ENCODE peak calls at places on chromosomes 1 and 21, in five cellular contexts. C is colonic mucosa, X is fibroblast of mammary gland, B is heart left ventricle, K is gastrocnemius medialis. W is an unnamed sample.

GRCh38 chr1:38059632-38060286 is 13.2 kb upstream of the POU3F1 start:
- DNase-seq in C (no peak), K (no peak), X (no peak), B (no peak), W (no peak)

GRCh38 chr1:95640746-95641145 is 406.7 kb downstream of the RWDD3 start:
- DNase-seq in B (peak; percentile 28), K (no peak), X (no peak), C (no peak), W (peak; percentile 34)

GRCh38 chr1:179089827-179090482 is 8.1 kb downstream of the TOR3A start:
- DNase-seq in C (no peak), K (no peak), X (no peak), B (no peak), W (no peak)

GRCh38 chr1:40840526-40841323 is 21.4 kb downstream of the CITED4 start:
- DNase-seq in C (no peak), X (no peak), B (no peak), K (no peak), W (no peak)

GRCh38 chr1:227779651-227780050 is 35.8 kb upstream of the PRSS38 start:
- DNase-seq in B (peak; percentile 1), K (no peak), X (no peak), C (no peak), W (no peak)

GRCh38 chr1:234607091-234608025 is 2.6 kb downstream of the IRF2BP2 start:
- DNase-seq in X (peak; percentile 44), K (no peak), B (no peak), C (no peak), W (peak; percentile 39)

GRCh38 chr1:209041936-209042335 is 541.6 kb upstream of the CAMK1G start:
- DNase-seq in K (no peak), X (peak; percentile 66), B (no peak), C (no peak), W (peak; percentile 53)

GRCh38 chr1:93437976-93438605 is 9.8 kb upstream of the FNBP1L start:
- DNase-seq in B (no peak), C (no peak), K (no peak), X (peak; percentile 70), W (peak; percentile 63)

GRCh38 chr21:46060596-46061061 is 37.3 kb upstream of the COL6A2 start:
- DNase-seq in X (peak; percentile 100), B (peak; percentile 88), K (peak; percentile 79), C (peak; percentile 49), W (no peak)

GRCh38 chr1:64933296-64934070 is 32.9 kb downstream of the JAK1 start:
- DNase-seq in B (peak; percentile 38), K (peak; percentile 66), X (peak; percentile 98), C (no peak), W (peak; percentile 41)

GRCh38 chr1:44101356-44101755 is 17.3 kb upstream of the KLF17 start:
- DNase-seq in C (no peak), B (no peak), K (no peak), X (peak; percentile 59), W (no peak)

GRCh38 chr1:44100183-44100582 is 18.4 kb upstream of the KLF17 start:
- DNase-seq in C (no peak), X (no peak), K (no peak), B (no peak), W (no peak)

GRCh38 chr1:44108241-44108640 is 10.4 kb upstream of the KLF17 start:
- DNase-seq in X (peak; percentile 83), K (no peak), B (no peak), C (no peak), W (peak; percentile 14)

GRCh38 chr1:44105810-44106209 is 12.8 kb upstream of the KLF17 start:
- DNase-seq in B (no peak), K (no peak), X (no peak), C (no peak), W (no peak)

DNA sequence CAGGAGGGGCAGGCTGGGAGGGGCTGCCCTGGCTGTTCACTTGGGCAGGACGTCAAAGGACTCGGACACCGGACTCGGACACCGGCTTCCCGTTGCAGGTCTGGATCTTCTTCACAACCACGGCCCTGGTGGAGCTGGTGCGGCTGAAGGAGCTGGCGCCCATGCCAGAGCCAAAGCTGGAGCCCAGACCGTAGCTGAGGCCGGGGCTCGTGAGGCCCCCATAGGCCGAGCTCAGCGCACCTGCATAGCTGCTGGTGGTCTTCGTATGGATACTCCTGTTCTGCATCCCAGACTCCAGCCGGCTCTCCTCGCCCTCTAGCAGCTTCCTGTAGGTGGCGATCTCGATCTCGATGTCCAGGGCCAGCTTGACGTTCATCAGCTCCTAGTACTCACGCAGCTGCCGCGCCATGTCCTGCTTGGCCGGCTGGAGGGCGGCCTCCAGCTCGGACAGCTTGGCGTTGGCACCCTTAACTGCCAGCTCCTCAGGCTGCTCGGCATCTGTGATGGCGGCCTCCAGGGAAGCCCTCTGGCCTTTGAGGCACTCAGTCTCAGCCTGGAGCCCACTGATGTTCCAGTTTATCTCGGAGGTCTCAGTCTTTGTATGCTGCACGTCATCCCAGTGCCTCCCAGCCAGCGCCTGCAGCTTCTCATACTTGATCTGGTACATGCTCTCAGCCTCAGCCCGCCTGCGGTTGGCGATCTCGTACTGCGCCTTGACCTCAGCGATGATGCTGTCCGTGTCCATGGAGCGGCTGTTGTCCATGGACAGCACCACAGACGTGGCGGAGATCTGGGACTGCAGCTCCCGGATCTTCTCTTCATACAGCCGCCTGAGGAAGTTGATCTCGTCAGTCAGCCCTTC is 15.1 kb upstream of the KLF17 start:
- DNase-seq in K (no peak), B (no peak), C (peak; percentile 29), X (peak; percentile 16), W (peak; percentile 25)
- TF ChIP-seq CTCF in K (no peak), B (no peak), C (no peak), X (peak; percentile 24), W (peak; percentile 20)

GRCh38 chr1:118396279-118396678 is 211.3 kb upstream of the SPAG17 start:
- DNase-seq in K (no peak), X (no peak), C (no peak), B (no peak), W (no peak)

GRCh38 chr1:118396824-118397530 is 211.9 kb upstream of the SPAG17 start:
- DNase-seq in B (no peak), C (no peak), K (peak; percentile 65), X (peak; percentile 17), W (no peak)

DNA sequence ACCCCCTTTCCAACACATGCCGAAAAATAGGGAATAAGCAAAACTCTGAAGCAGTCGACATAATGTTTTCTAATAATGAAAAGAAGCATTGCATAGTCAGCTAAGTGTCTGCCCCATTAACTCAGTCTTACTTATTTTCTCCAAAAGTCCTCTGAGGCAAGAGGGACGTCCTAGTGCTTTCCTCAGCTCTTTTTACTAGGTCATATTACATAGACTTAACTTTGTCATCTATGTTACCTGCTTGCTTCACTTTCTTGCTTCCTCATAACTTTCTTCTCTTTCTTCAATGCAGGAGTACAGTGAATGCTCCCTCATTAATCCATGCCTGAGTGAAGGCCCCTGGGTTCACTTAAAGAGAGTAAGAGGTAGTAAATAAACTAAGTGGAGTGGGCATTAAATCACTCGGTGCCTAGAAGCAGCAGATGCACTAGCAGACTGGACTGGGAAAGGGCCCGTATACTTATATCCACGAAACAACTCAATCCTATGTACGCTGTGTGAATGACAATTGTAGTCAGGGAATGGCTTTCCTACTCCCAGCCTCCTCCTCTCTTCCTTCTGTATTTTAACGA is 210.5 kb upstream of the SPAG17 start:
- DNase-seq in X (no peak), C (no peak), K (no peak), B (no peak), W (no peak)
- TF ChIP-seq CTCF in X (no peak), C (no peak), K (no peak), B (no peak), W (no peak)

DNA sequence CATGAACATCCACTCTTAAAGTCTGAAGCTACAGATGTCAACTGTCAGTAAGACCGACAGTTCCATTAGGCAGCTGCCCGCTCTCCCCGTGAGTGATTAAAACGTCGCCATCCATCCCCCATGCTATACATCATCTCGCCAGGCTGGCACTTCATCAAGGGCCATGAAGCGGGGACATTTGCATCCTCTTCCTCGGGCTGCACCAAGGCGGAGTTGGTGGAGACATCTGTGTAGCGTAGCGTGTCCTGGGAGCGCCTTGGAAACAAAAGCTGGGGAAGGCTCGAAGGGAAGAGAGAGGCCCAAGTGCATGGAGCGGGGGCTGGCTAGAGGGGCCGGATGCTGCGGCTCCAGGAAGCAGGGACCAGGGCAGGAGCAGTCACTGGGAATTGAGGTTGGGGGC is 250.1 kb downstream of the KAZN start:
- DNase-seq in B (no peak), C (no peak), K (no peak), X (no peak), W (no peak)
- TF ChIP-seq CTCF in B (no peak), C (no peak), K (no peak), X (no peak), W (no peak)

GRCh38 chr21:20790113-20790512 is 208.1 kb upstream of the NCAM2 start:
- DNase-seq in B (no peak), K (no peak), C (no peak), X (peak; percentile 41), W (no peak)
- TF ChIP-seq CTCF in B (no peak), K (no peak), C (no peak), X (no peak), W (no peak)

DNA sequence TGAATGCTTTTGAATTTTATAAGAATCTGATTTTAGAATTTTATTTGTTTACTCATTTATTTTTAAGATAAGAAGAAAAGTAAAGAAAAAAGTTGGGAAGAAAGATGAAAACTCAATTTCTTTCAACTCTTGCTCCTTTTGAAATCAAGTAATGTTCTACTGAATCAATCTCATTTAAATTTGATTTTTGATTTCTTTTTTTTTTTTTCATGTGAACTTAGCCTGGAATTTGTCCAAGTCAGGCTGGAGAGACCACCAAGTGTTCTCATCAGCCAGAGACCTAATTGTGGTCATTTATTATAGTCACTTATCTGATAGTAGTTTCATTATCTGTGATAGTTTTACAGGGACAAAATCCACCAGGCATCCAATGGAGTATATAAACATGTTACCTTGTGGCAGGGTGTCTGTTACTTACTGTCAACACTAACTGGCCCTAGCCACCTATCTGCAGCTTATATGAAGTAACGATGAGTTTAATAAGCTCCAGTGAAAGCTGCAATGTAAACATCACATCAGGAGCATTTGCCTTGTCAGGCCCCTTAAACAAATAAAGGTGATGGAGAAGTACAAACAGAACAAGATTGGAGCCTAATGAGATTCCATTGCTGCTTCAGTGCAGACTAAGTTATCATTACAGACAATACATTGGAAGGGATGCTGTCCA is 39.2 kb downstream of the HLX start:
- DNase-seq in X (no peak), B (no peak), C (no peak), K (no peak), W (no peak)
- TF ChIP-seq CTCF in X (no peak), B (no peak), C (no peak), K (no peak), W (no peak)

GRCh38 chr1:192489046-192489445 is 86.5 kb upstream of the RGS1 start:
- DNase-seq in K (no peak), C (no peak), B (no peak), X (peak; percentile 92), W (no peak)

GRCh38 chr1:192485692-192486436 is 89.7 kb upstream of the RGS1 start:
- DNase-seq in K (peak; percentile 53), B (peak; percentile 73), X (peak; percentile 100), C (peak; percentile 44), W (peak; percentile 94)

GRCh38 chr1:192489748-192490147 is 85.8 kb upstream of the RGS1 start:
- DNase-seq in C (peak; percentile 26), X (peak; percentile 96), K (no peak), B (peak; percentile 39), W (peak; percentile 95)

GRCh38 chr1:192491804-192492554 is 83.6 kb upstream of the RGS1 start:
- DNase-seq in B (no peak), K (no peak), X (peak; percentile 92), C (no peak), W (peak; percentile 17)

GRCh38 chr1:192488058-192488457 is 87.5 kb upstream of the RGS1 start:
- DNase-seq in C (no peak), K (no peak), X (no peak), B (no peak), W (peak; percentile 8)
- TF ChIP-seq CTCF in C (no peak), K (no peak), X (peak; percentile 20), B (no peak), W (no peak)

W was measured in epithelial cell of esophagus.